ENCODE peak calls at places on chromosome 1, in six cellular contexts. C, S, E, X, D and Y are unnamed samples.

GRCh38 chr1:226978350-226979114 is 38.4 kb downstream of the COQ8A start:
- DNase-seq in C (no peak), S (no peak), E (no peak), X (no peak), D (no peak), Y (no peak)

GRCh38 chr1:230631477-230631876 is 10.8 kb upstream of the COG2 start:
- DNase-seq in C (no peak), S (no peak), E (no peak), X (no peak), D (no peak), Y (no peak)

GRCh38 chr1:202998836-202999750 is 8.1 kb upstream of the TMEM183A start:
- DNase-seq in C (peak; percentile 58), S (peak; percentile 28), E (peak; percentile 60), X (peak; percentile 56), D (peak; percentile 24), Y (peak; percentile 68)

GRCh38 chr1:212161231-212161781 is 123.9 kb upstream of the PPP2R5A start:
- DNase-seq in C (no peak), S (peak; percentile 29), E (no peak), X (peak; percentile 77), D (peak; percentile 37), Y (no peak)

GRCh38 chr1:153677718-153678518 is 570 bp upstream of the NPR1 start:
- DNase-seq in C (peak; percentile 26), S (peak; percentile 26), E (peak; percentile 41), X (peak; percentile 41), D (no peak), Y (peak; percentile 21)

GRCh38 chr1:32992489-32993214 is 28.0 kb upstream of the RNF19B start:
- DNase-seq in C (no peak), S (peak; percentile 77), E (peak; percentile 36), X (peak; percentile 94), D (no peak), Y (peak; percentile 30)

GRCh38 chr1:1210726-1211540 is 3.0 kb downstream of the TNFRSF4 start:
- DNase-seq in C (no peak), S (no peak), E (no peak), X (no peak), D (no peak), Y (no peak)

GRCh38 chr1:10892138-10893065 is 96.0 kb upstream of the CASZ1 start:
- DNase-seq in C (no peak), S (no peak), E (no peak), X (no peak), D (no peak), Y (no peak)

GRCh38 chr1:221743416-221744208 is 1.7 kb upstream of the DUSP10 start:
- DNase-seq in C (no peak), S (no peak), E (no peak), X (no peak), D (no peak), Y (no peak)

GRCh38 chr1:184533915-184534314 is 147.1 kb downstream of the C1orf21 start:
- DNase-seq in C (no peak), S (no peak), E (no peak), X (no peak), D (no peak), Y (no peak)